ENCODE peak calls at places on chromosomes 13 and 19, in seven cellular contexts. G is right lobe of liver, F is testis, B is ovary, L is tibial artery, E is lower lobe of right lung, S is lung. A is an unnamed sample. For H3K4me1 and H3K9me3, the result is how much of the 10 kb centered on the place peaks cover.

GRCh38 chr19:1106841-1107654 is 3.3 kb downstream of the GPX4 start:
- DNase-seq in F (no peak), E (no peak), L (no peak), S (no peak), G (no peak), B (no peak), A (no peak)

GRCh38 chr19:850221-850978 is 1.7 kb upstream of the ELANE start:
- DNase-seq in F (peak), G (peak), L (peak), B (peak), S (peak), E (peak), A (peak)

GRCh38 chr19:3770136-3771032 is 1.6 kb downstream of the RAX2 start:
- DNase-seq in S (no peak), G (no peak), L (no peak), E (no peak), B (no peak), F (no peak), A (no peak)

GRCh38 chr19:52722062-52723005 is 12.5 kb downstream of the ZNF611 start:
- DNase-seq in S (no peak), B (no peak), F (no peak), E (no peak), G (no peak), L (no peak), A (no peak)

GRCh38 chr19:49447485-49448431 is 3.9 kb downstream of the PIH1D1 start:
- DNase-seq in S (no peak), E (no peak), L (no peak), G (no peak), F (peak), B (peak), A (no peak)

GRCh38 chr19:21910318-21910717 is 74.3 kb upstream of the ZNF43 start:
- DNase-seq in E (no peak), S (no peak), F (no peak), G (no peak), L (no peak), B (no peak), A (no peak)

GRCh38 chr13:105207586-105208293 is 1327.7 kb downstream of the EFNB2 start:
- DNase-seq in G (no peak), L (no peak), E (no peak), F (no peak), B (no peak), S (no peak), A (no peak)

GRCh38 chr13:53068841-53069520 is 40.4 kb downstream of the OLFM4 start:
- DNase-seq in G (no peak), F (no peak), E (no peak), L (no peak), B (no peak), S (no peak), A (peak)

GRCh38 chr19:2722541-2723344 is 1.6 kb upstream of the DIRAS1 start:
- DNase-seq in L (peak), G (no peak), S (no peak), F (peak), E (peak), B (peak), A (no peak)

GRCh38 chr19:3589949-3590348 is 4.7 kb downstream of the GIPC3 start:
- DNase-seq in S (no peak), F (no peak), E (no peak), G (no peak), L (no peak), B (no peak), A (no peak)

GRCh38 chr19:16429066-16429758 is 42.6 kb downstream of the EPS15L1 start:
- DNase-seq in L (no peak), S (peak), G (peak), E (peak), B (no peak), F (peak), A (no peak)

GRCh38 chr19:18848860-18849661 is 17.3 kb downstream of the UPF1 start:
- DNase-seq in B (peak), F (peak), G (peak), S (peak), E (peak), L (peak), A (no peak)

GRCh38 chr13:78194904-78195639 is 276.4 kb upstream of the EDNRB start:
- DNase-seq in B (no peak), F (no peak), L (no peak), S (no peak), G (no peak), E (no peak), A (no peak)

GRCh38 chr13:109644069-109644750 is 142.2 kb downstream of the IRS2 start:
- DNase-seq in G (no peak), F (no peak), B (no peak), L (no peak), S (no peak), E (no peak), A (no peak)

GRCh38 chr19:34300962-34301361 is 46.6 kb downstream of the GARRE1 start:
- DNase-seq in F (no peak), E (no peak), S (no peak), G (no peak), L (no peak), B (no peak), A (no peak)

GRCh38 chr13:92197669-92198068 is 799.2 kb downstream of the GPC5 start:
- DNase-seq in L (no peak), S (no peak), F (no peak), E (no peak), G (no peak), B (no peak), A (no peak)

GRCh38 chr19:48061401-48062344 is 17.8 kb upstream of the CABP5 start:
- DNase-seq in S (no peak), F (no peak), L (no peak), G (no peak), B (no peak), E (no peak), A (no peak)

GRCh38 chr13:96700657-96701056 is 293.6 kb downstream of the OXGR1 start:
- DNase-seq in B (no peak), S (no peak), G (no peak), F (no peak), E (no peak), L (no peak), A (no peak)

GRCh38 chr19:30212574-30212973 is 159.6 kb upstream of the ZNF536 start:
- DNase-seq in G (no peak), E (no peak), F (no peak), B (no peak), L (no peak), S (no peak), A (no peak)

GRCh38 chr13:101309014-101309619 is 107.2 kb downstream of the NALCN start:
- DNase-seq in L (no peak), E (no peak), S (no peak), B (no peak), G (no peak), F (no peak), A (no peak)

GRCh38 chr19:39397360-39398296 is 6.5 kb downstream of the MED29 start:
- DNase-seq in B (peak), F (peak), G (peak), E (peak), L (peak), S (peak), A (peak)

GRCh38 chr19:39398297-39398864 is 7.2 kb downstream of the MED29 start:
- DNase-seq in F (peak), E (peak), L (peak), B (peak), G (peak), S (peak), A (peak)

GRCh38 chr19:39400997-39401548 is 5.6 kb upstream of the ZFP36 start:
- DNase-seq in F (no peak), E (no peak), S (no peak), G (peak), B (no peak), L (no peak), A (no peak)

GRCh38 chr19:39401549-39402416 is 4.9 kb upstream of the ZFP36 start:
- DNase-seq in L (peak), S (peak), E (peak), B (no peak), G (peak), F (peak), A (peak)

DNA sequence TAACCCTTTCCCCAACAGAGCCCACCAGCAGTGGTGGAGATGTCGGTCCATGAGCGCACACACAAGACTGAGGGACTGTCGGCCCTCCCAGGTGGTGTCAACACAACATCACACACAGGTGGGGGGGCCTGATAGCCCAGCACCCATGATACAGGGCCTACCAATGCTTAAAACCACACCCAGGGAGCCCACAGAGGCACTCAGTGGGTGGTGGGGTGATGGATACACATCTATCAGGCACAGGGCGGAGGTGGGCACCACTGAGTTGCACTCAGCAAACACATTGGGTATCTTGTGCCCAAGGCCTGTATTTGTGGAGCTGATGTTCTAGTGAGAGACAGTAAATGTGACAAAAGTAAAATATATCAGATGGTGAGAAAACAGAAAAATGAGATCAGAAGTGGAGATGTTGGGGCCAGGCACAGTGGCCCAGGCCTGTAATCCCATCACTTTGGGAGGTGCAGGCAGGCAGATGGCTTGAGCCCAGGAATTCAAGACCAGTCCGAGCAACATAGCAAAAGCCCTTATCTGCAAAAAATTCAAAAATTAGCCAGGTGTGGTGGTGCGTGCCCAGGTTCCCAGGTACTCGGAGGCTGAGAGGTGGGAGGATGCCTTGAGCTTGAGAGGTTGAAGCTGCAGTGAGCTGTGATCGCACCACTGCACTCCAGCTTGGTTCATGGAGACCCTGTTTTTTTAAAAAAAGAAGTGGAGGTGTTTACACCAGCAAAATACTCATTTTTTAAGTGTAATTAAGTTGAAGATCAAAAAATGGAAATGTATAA is 6.8 kb upstream of the ZFP36 start:
- DNase-seq in S (no peak), G (no peak), E (no peak), F (no peak), L (no peak), B (no peak), A (no peak)
- H3K4me1 ChIP-seq in S (under half), G (under half), E (half or more), F (under half), L (under half), B (under half), A (under half)

GRCh38 chr19:6479836-6480398 is 1.7 kb downstream of the DENND1C start:
- DNase-seq in L (no peak), S (no peak), E (no peak), F (no peak), G (no peak), B (no peak), A (no peak)

GRCh38 chr19:6482343-6482686 is 728 bp upstream of the DENND1C start:
- DNase-seq in B (no peak), S (no peak), F (no peak), L (no peak), G (no peak), E (no peak), A (no peak)

GRCh38 chr19:6480843-6481415 is 658 bp downstream of the DENND1C start:
- DNase-seq in G (no peak), L (no peak), E (no peak), F (no peak), B (no peak), S (no peak), A (no peak)

GRCh38 chr19:6483235-6483634 is 1.6 kb upstream of the DENND1C start:
- DNase-seq in B (no peak), S (no peak), E (no peak), L (no peak), G (no peak), F (no peak), A (no peak)

DNA sequence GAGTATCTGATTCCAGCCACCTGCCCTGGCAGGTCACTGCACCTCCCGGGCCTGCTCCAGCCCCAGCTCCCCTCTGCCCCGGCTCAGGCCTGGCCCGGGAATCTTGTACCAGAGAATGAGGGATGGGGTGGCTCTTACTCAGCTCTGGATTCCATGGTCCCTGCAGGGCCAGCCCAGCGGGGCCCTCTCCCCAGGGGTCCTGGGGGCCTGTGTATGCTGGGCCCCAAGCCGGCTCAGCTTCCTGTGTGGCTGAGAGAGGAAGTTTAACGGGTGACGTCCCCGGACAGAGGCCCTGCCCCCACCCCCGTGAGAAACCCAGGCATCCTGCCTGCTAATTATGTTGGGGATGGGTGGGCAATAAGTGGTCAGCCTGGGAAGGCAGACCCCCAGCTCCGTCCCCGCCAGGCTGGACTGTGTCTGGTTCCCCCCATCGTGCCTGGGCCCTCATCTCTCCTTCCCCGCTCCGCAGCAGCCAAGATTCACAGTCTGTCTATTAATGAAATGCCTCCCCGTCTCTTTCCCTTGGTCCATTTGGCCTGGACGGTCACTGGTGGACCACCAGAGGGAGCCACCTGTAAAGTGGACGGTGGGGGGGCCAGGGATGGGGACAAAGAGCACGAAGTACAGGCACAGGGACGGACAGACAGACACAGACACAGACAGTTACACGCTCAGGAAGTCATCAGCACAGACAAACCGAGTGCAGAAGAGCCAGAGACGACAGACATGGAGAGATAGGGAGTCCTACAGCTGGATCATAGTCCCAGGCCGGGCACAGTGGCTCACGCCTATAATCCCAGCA is at the start of gene DENND1C:
- DNase-seq in F (peak), G (peak), S (no peak), E (peak), L (no peak), B (no peak), A (peak)
- H3K4me3 ChIP-seq in F (no peak), G (peak), S (no peak), E (peak), L (peak), B (no peak), A (peak)

DNA sequence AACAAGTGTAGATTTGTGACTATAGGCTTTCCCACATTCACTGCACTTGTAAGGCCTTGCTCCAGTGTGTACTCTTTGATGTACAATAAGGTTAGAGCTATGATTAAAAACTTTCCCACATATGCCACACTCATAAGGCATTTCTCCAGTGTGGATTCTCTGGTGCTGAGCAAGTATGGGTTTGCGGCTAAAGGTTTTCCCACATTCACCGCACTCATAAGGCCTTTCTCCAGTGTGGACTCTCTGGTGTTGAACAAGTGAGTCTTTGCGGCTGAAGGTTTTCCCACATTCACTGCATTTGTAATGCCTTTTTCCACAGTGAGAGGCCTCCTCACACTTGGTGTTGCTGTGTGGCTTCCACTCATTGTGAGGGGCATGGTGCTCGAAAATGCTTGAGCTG is 3.7 kb downstream of the ZNF772 start:
- DNase-seq in F (no peak), E (no peak), L (no peak), B (no peak), G (no peak), S (no peak), A (no peak)
- H3K9me3 ChIP-seq in F (under half), E (half or more), L (under half), B (under half), G (under half), S (under half), A (under half)

GRCh38 chr19:10289167-10289835 is 451 bp upstream of the ICAM5 start:
- DNase-seq in S (peak), F (no peak), L (no peak), G (no peak), B (peak), E (peak), A (no peak)
- H3K4me1 ChIP-seq in S (under half), F (under half), L (under half), G (half or more), B (under half), E (half or more), A (under half)

GRCh38 chr19:38506723-38507550 is 73.4 kb downstream of the RYR1 start:
- DNase-seq in G (peak), B (peak), S (peak), L (peak), E (peak), F (peak), A (peak)
- H3K4me3 ChIP-seq in G (no peak), B (no peak), S (no peak), L (no peak), E (no peak), F (no peak), A (no peak)

GRCh38 chr19:55720801-55721200 is 17.4 kb downstream of the NLRP9 start:
- DNase-seq in G (no peak), F (no peak), L (no peak), B (no peak), E (no peak), S (no peak), A (no peak)

GRCh38 chr19:55723491-55723890 is 14.7 kb downstream of the NLRP9 start:
- DNase-seq in F (no peak), B (no peak), S (no peak), G (no peak), L (no peak), E (no peak), A (no peak)

GRCh38 chr19:55716531-55716930 is 21.7 kb downstream of the NLRP9 start:
- DNase-seq in L (no peak), S (no peak), F (no peak), E (no peak), G (no peak), B (no peak), A (no peak)

GRCh38 chr19:55717251-55717650 is 21.0 kb downstream of the NLRP9 start:
- DNase-seq in G (no peak), L (no peak), F (no peak), S (no peak), B (no peak), E (no peak), A (no peak)

DNA sequence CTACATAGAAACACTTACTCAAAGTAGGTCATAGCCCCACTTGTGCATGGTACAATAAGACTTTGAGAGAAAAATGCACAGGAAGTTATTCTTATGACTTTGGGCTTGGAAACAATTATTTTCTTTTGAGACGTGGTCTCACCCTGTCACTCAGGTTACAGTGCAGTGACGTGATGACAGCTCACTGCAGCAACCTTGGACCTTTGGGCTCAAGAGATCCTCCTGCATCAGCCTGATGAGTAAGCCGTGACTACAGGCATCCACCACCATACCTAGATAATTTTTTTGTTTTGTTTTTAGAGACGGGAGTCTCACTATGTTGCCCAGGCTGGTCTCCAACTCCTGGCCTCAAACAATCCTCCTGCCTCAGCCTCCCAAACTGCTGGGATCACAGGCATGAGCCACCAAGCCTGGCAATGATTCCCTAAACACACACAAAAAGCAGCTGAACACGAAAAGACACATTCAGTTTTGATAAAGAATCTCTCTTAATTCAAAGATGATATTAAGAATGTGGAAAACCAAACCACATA is 17.9 kb downstream of the NLRP9 start:
- DNase-seq in G (no peak), E (no peak), F (no peak), S (no peak), L (no peak), B (no peak), A (no peak)
- H3K9me3 ChIP-seq in G (under half), E (under half), F (under half), S (under half), L (under half), B (under half), A (under half)

DNA sequence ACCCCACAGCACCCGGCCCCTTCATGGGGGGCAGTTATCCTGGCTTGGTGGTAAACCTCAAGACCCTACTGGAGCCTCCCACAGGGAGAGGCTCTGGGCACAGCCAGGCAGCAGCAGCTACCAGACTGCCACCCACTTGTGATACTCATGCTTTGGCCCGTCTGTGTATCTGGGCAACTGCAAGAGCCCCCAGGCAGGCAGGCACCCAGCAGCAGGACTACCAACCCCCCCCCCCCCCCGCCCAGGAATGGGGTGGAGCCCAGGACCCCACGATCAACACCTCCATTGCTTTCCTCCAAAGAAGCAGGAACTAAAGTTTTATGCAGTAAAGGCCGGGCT is 896 bp upstream of the LYL1 start:
- DNase-seq in E (peak), B (no peak), S (no peak), G (no peak), L (no peak), F (no peak), A (no peak)
- H3K4me1 ChIP-seq in E (half or more), B (under half), S (under half), G (under half), L (under half), F (under half), A (under half)

A was measured in small intestine.